ENCODE peak calls at places on chromosomes 13 and 19, in four cellular contexts. T, Z, C and D are unnamed samples.

GRCh38 chr19:575527-576506 is 3.4 kb downstream of the BSG start:
- DNase-seq in Z (peak), T (no peak), C (no peak), D (no peak)

GRCh38 chr19:29587518-29587986 is 18.5 kb upstream of the POP4 start:
- DNase-seq in Z (no peak), C (peak), T (no peak), D (no peak)

GRCh38 chr19:42175952-42176648 is 41.4 kb downstream of the DEDD2 start:
- DNase-seq in C (no peak), Z (no peak), T (no peak), D (no peak)

GRCh38 chr19:8631425-8631819 is 989 bp downstream of the NFILZ start:
- DNase-seq in Z (peak), C (no peak), T (no peak), D (no peak)

GRCh38 chr19:33394723-33395560 is 21.4 kb downstream of the CEBPG start:
- DNase-seq in C (no peak), Z (no peak), T (no peak), D (no peak)

GRCh38 chr19:1893791-1894190 is 8.5 kb upstream of the ABHD17A start:
- DNase-seq in C (no peak), Z (no peak), T (no peak), D (no peak)

GRCh38 chr13:98389319-98389718 is 187.6 kb downstream of the STK24 start:
- DNase-seq in C (no peak), Z (no peak), T (no peak), D (no peak)

GRCh38 chr19:38055655-38056521 is 148.9 kb downstream of the SIPA1L3 start:
- DNase-seq in C (no peak), Z (no peak), T (no peak), D (no peak)

GRCh38 chr13:46747031-46747820 is 49.7 kb downstream of the ESD start:
- DNase-seq in T (no peak), C (no peak), Z (no peak), D (no peak)

GRCh38 chr19:43461303-43461702 is 4.1 kb downstream of the LYPD3 start:
- DNase-seq in C (no peak), T (no peak), Z (no peak), D (no peak)

GRCh38 chr19:29329460-29330134 is 116.6 kb upstream of the UQCRFS1 start:
- DNase-seq in Z (no peak), T (no peak), C (peak), D (peak)

GRCh38 chr19:36973021-36973843 is 57.1 kb downstream of the ZNF568 start:
- DNase-seq in C (peak), Z (peak), T (peak), D (no peak)

GRCh38 chr19:49469828-49470614 is 4.0 kb upstream of the FLT3LG start:
- DNase-seq in T (no peak), Z (no peak), C (peak), D (peak)

GRCh38 chr19:30017172-30017571 is 75.1 kb downstream of the URI1 start:
- DNase-seq in Z (no peak), C (no peak), T (no peak), D (no peak)

GRCh38 chr19:11798391-11799296 is at the start of gene ZNF491:
- DNase-seq in T (peak), Z (peak), C (peak), D (peak)

GRCh38 chr19:39154084-39154625 is 28.6 kb downstream of the PAK4 start:
- DNase-seq in C (no peak), Z (no peak), T (no peak), D (no peak)
- H3K27ac ChIP-seq in C (no peak), Z (no peak), T (no peak), D (no peak)

DNA sequence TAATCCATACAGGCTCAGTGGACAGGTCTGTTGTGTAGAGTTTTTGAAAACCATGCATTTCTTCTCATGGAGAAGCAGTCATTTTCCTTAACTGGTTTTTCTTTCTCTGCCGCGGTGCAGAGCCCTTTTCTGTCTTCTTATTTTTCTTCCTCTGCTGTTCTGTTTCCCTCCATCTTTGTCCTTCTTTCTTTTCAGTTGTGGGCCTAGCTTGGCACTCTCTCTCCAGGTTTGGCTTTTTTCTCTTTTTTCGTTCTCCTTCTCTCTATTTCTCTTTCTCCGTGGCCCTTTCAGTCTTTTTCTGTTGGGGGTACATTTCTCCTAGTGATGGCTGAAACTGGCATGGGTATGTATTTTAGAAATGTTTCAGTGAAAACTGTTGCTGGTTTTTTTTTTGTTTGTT is 24.1 kb downstream of the NFIX start:
- DNase-seq in C (no peak), Z (no peak), T (no peak), D (no peak)
- H3K27ac ChIP-seq in C (no peak), Z (peak), T (peak), D (no peak)

DNA sequence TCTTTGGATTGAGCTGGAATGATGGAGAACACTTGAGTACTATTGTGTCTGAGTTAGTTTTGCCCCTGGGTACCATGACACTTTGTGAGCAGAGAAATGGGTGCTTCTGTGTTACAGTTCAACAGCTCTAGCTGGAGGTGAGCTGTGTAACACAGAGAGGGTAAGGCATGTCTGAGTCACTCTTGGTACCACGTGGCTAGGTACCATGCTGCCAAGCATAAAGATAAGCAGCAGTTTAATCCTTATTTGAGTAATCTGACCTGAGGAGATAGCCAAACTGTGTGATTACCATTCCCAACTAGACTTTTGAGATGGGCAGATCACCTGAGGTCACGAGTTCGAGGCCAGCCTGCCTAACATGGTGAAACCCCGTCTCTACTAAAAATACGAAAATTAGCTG is 122.0 kb downstream of the OLFM4 start:
- DNase-seq in T (no peak), C (no peak), Z (no peak), D (no peak)
- H3K27ac ChIP-seq in T (no peak), C (no peak), Z (no peak), D (no peak)

DNA sequence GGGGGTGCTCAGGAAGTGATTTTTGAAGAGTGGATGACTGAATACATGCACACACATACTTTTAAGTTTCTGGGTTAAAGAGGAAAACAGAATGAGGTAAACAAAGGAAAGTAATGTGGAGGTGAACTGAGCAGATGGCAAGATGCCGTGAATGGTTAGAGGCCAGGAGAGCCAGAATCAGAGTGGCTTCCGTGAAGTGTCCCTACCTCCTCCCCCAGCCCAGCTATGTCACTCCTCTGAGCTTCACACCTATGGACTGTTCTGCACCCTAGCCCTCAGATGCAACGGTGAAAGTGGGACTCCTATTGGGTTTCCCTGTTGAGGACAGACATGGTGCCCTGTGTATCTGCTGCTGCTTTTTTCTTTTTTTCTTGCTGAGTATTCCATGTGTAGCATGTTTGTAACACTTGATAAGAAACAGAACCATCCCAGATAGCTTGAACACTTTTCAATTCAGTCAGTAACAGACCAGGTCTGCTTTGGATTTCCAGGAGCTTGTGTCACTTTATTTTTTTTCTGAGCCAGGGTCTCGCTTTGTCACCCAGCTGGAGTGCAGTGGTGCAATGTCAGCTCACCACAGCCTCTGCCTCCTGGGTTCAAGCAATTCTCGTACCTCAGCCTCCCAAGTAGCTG is 43.9 kb downstream of the BBC3 start:
- DNase-seq in Z (no peak), C (no peak), T (no peak), D (no peak)
- H3K27ac ChIP-seq in Z (no peak), C (no peak), T (peak), D (no peak)

GRCh38 chr13:110318920-110319319 is 11.8 kb downstream of the COL4A2 start:
- DNase-seq in C (no peak), Z (no peak), T (no peak), D (no peak)
- H3K27ac ChIP-seq in C (no peak), Z (peak), T (peak), D (no peak)

GRCh38 chr13:23668557-23668956 is 98.3 kb downstream of the TNFRSF19 start:
- DNase-seq in C (no peak), Z (no peak), T (no peak), D (no peak)

GRCh38 chr13:23672616-23673015 is 102.4 kb downstream of the TNFRSF19 start:
- DNase-seq in C (no peak), Z (peak), T (no peak), D (no peak)

GRCh38 chr13:23671367-23671766 is 101.2 kb downstream of the TNFRSF19 start:
- DNase-seq in T (no peak), C (no peak), Z (no peak), D (no peak)

GRCh38 chr13:23671902-23672301 is 101.7 kb downstream of the TNFRSF19 start:
- DNase-seq in C (no peak), T (no peak), Z (no peak), D (no peak)

GRCh38 chr13:23670793-23671192 is 100.6 kb downstream of the TNFRSF19 start:
- DNase-seq in C (no peak), Z (no peak), T (no peak), D (no peak)
- H3K27ac ChIP-seq in C (no peak), Z (no peak), T (no peak), D (no peak)

DNA sequence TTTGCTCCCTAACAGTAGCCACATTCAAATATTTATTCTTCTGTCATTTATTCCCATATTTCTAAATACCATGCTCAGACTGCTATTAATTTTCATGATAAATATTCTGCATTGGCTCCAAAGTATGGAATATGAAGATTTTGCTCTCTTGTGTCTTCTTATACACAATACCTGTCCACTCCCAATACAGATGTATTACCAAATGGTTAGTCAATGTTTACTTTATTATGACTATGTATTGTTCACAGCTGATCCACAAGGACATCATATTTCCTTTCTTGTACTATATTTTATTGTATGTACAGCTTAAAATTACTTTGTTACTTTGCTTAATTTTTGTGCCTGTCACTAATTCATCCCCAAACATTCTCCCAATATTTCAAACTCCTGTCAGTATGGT is 322.3 kb downstream of the OXGR1 start:
- DNase-seq in T (no peak), Z (no peak), C (no peak), D (no peak)
- H3K27ac ChIP-seq in T (no peak), Z (no peak), C (no peak), D (no peak)

GRCh38 chr13:85896516-85897450 is 97.6 kb upstream of the SLITRK6 start:
- DNase-seq in C (no peak), Z (no peak), T (no peak), D (no peak)

GRCh38 chr13:85900521-85900920 is 101.3 kb upstream of the SLITRK6 start:
- DNase-seq in C (no peak), T (no peak), Z (no peak), D (no peak)
- H3K27ac ChIP-seq in C (no peak), T (no peak), Z (no peak), D (no peak)

DNA sequence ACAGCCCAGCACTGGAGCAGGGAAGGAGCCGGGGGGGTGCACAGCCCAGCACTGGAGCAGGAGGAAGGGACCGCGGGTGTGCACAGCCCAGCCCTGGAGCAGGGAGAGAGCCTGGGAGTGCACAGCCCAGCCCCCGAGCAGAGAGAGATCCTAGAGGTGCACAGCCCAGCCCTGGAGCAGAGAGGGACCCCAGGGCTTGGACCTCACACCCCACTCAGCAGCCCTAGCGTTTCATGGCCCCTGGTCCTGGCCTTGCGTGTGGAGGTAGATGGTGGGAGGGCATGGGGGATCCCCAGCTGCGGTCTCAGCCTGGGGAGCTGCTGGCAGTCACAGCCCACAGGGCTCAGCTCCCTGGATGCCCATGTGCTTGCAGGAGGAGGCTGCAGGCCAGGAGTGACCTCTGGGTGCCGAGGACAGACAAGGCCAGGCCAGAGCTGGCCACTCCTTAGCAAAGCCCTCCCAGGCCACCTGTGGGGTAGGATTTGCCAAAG is 25.1 kb downstream of the GAS6 start:
- DNase-seq in Z (no peak), T (no peak), C (no peak), D (no peak)
- H3K27ac ChIP-seq in Z (peak), T (peak), C (no peak), D (no peak)